ENCODE peak calls at places on chromosomes 6 and 20, in four cellular contexts. One of them, this sample, is unnamed.

GRCh38 chr6:11111769-11112437 is 378 bp upstream of the ERVFRD-1 start:
- DNase-seq in NCI-H2029: no peak
- DNase-seq in B cell: no peak
- DNase-seq in T follicular helper cell: no peak
- DNase-seq in this sample: no peak

GRCh38 chr20:53080412-53080962 is 108.3 kb downstream of the TSHZ2 start:
- DNase-seq in NCI-H2029: no peak
- DNase-seq in B cell: no peak
- DNase-seq in T follicular helper cell: no peak
- DNase-seq in this sample: no peak

GRCh38 chr6:155867682-155868081 is 412.0 kb upstream of the NOX3 start:
- DNase-seq in NCI-H2029: no peak
- DNase-seq in B cell: no peak
- DNase-seq in T follicular helper cell: no peak
- DNase-seq in this sample: no peak

GRCh38 chr6:161101517-161101916 is 109.9 kb downstream of the MAP3K4 start:
- DNase-seq in NCI-H2029: no peak
- DNase-seq in B cell: no peak
- DNase-seq in T follicular helper cell: no peak
- DNase-seq in this sample: no peak

GRCh38 chr6:106659859-106660258 is 30.5 kb downstream of the QRSL1 start:
- DNase-seq in NCI-H2029: no peak
- DNase-seq in B cell: no peak
- DNase-seq in T follicular helper cell: no peak
- DNase-seq in this sample: no peak

GRCh38 chr20:48690888-48691287 is 136.9 kb downstream of the PREX1 start:
- DNase-seq in NCI-H2029: no peak
- DNase-seq in B cell: no peak
- DNase-seq in T follicular helper cell: no peak
- DNase-seq in this sample: no peak

GRCh38 chr20:50690979-50691584 is at the start of gene RIPOR3:
- DNase-seq in NCI-H2029: no peak
- DNase-seq in B cell: no peak
- DNase-seq in T follicular helper cell: no peak
- DNase-seq in this sample: no peak

GRCh38 chr6:129644567-129645015 is 65.4 kb downstream of the ARHGAP18 start:
- DNase-seq in NCI-H2029: no peak
- DNase-seq in B cell: no peak
- DNase-seq in T follicular helper cell: no peak
- DNase-seq in this sample: no peak

GRCh38 chr20:1335961-1336698 is 7.2 kb upstream of the SDCBP2 start:
- DNase-seq in NCI-H2029: no peak
- DNase-seq in B cell: no peak
- DNase-seq in T follicular helper cell: no peak
- DNase-seq in this sample: no peak

This sample was measured in GM13977.